ENCODE peak calls at places on chromosomes 2 and 18, in four cellular contexts. One of them, this sample, is unnamed.
A peak's percentile ranks its signal among the peaks of the same experiment; 100 is the strongest.

GRCh38 chr2:157787364-157787938 is 88.7 kb downstream of the ACVR1 start:
- DNase-seq in GM06990: no peak
- DNase-seq in body of pancreas: no peak
- DNase-seq in IMR-90: no peak
- DNase-seq in this sample: no peak

GRCh38 chr2:160411167-160411566 is 82.4 kb downstream of the RBMS1 start:
- DNase-seq in GM06990: no peak
- DNase-seq in body of pancreas: no peak
- DNase-seq in IMR-90: no peak
- DNase-seq in this sample: no peak

GRCh38 chr18:28109781-28110460 is 67.0 kb downstream of the CDH2 start:
- DNase-seq in GM06990: no peak
- DNase-seq in body of pancreas: no peak
- DNase-seq in IMR-90: no peak
- DNase-seq in this sample: no peak

GRCh38 chr2:27496357-27497287 is at the start of gene GCKR:
- DNase-seq in GM06990: no peak
- DNase-seq in body of pancreas: peak; percentile 50
- DNase-seq in IMR-90: peak; percentile 52
- DNase-seq in this sample: no peak

GRCh38 chr2:95347681-95348608 is 50.8 kb downstream of the KCNIP3 start:
- DNase-seq in GM06990: no peak
- DNase-seq in body of pancreas: no peak
- DNase-seq in IMR-90: no peak
- DNase-seq in this sample: no peak

GRCh38 chr2:240392084-240392947 is 43.1 kb upstream of the GPC1 start:
- DNase-seq in GM06990: no peak
- DNase-seq in body of pancreas: no peak
- DNase-seq in IMR-90: no peak
- DNase-seq in this sample: peak; percentile 7

GRCh38 chr2:128502638-128503246 is 184.1 kb upstream of the HS6ST1 start:
- DNase-seq in GM06990: no peak
- DNase-seq in body of pancreas: no peak
- DNase-seq in IMR-90: no peak
- DNase-seq in this sample: no peak

GRCh38 chr2:12352891-12353290 is 363.8 kb upstream of the TRIB2 start:
- DNase-seq in GM06990: no peak
- DNase-seq in body of pancreas: peak; percentile 35
- DNase-seq in IMR-90: peak; percentile 6
- DNase-seq in this sample: no peak

GRCh38 chr18:41666251-41666650 is 288.8 kb upstream of the PIK3C3 start:
- DNase-seq in GM06990: no peak
- DNase-seq in body of pancreas: no peak
- DNase-seq in IMR-90: no peak
- DNase-seq in this sample: no peak

GRCh38 chr2:142165790-142166189 is 35.0 kb upstream of the LRP1B start:
- DNase-seq in GM06990: no peak
- DNase-seq in body of pancreas: no peak
- DNase-seq in IMR-90: peak; percentile 65
- DNase-seq in this sample: peak; percentile 66

GRCh38 chr2:151760139-151760650 is 25.9 kb upstream of the NEB start:
- DNase-seq in GM06990: no peak
- DNase-seq in body of pancreas: no peak
- DNase-seq in IMR-90: no peak
- DNase-seq in this sample: no peak

GRCh38 chr2:197891897-197892442 is 87.6 kb downstream of the PLCL1 start:
- DNase-seq in GM06990: no peak
- DNase-seq in body of pancreas: no peak
- DNase-seq in IMR-90: no peak
- DNase-seq in this sample: no peak

GRCh38 chr2:104432972-104433371 is 420.9 kb upstream of the POU3F3 start:
- DNase-seq in GM06990: no peak
- DNase-seq in body of pancreas: no peak
- DNase-seq in IMR-90: no peak
- DNase-seq in this sample: no peak

GRCh38 chr2:174606336-174606735 is 8.7 kb upstream of the WIPF1 start:
- DNase-seq in GM06990: no peak
- DNase-seq in body of pancreas: no peak
- DNase-seq in IMR-90: peak; percentile 93
- DNase-seq in this sample: peak; percentile 65

GRCh38 chr2:144381716-144382115 is 138.2 kb downstream of the ZEB2 start:
- DNase-seq in GM06990: no peak
- DNase-seq in body of pancreas: no peak
- DNase-seq in IMR-90: no peak
- DNase-seq in this sample: no peak

GRCh38 chr2:237498341-237498740 is 11.3 kb downstream of the MLPH start:
- DNase-seq in GM06990: no peak
- DNase-seq in body of pancreas: no peak
- DNase-seq in IMR-90: no peak
- DNase-seq in this sample: no peak

GRCh38 chr2:144454466-144455287 is 65.2 kb downstream of the ZEB2 start:
- DNase-seq in GM06990: no peak
- DNase-seq in body of pancreas: no peak
- DNase-seq in IMR-90: peak; percentile 29
- DNase-seq in this sample: no peak

GRCh38 chr2:180604077-180604476 is 376.3 kb upstream of the UBE2E3 start:
- DNase-seq in GM06990: peak; percentile 12
- DNase-seq in body of pancreas: no peak
- DNase-seq in IMR-90: peak; percentile 15
- DNase-seq in this sample: no peak
- TF ChIP-seq CTCF in GM06990: peak; percentile 42
- TF ChIP-seq CTCF in body of pancreas: no peak
- TF ChIP-seq CTCF in IMR-90: peak; percentile 25
- TF ChIP-seq CTCF in this sample: no peak

GRCh38 chr18:74314759-74315463 is 728 bp upstream of the C18orf63 start:
- DNase-seq in GM06990: no peak
- DNase-seq in body of pancreas: no peak
- DNase-seq in IMR-90: no peak
- DNase-seq in this sample: no peak

GRCh38 chr18:74315464-74316256 is at the start of gene C18orf63:
- DNase-seq in GM06990: no peak
- DNase-seq in body of pancreas: no peak
- DNase-seq in IMR-90: no peak
- DNase-seq in this sample: no peak

GRCh38 chr18:74311000-74311399 is 4.6 kb upstream of the C18orf63 start:
- DNase-seq in GM06990: no peak
- DNase-seq in body of pancreas: no peak
- DNase-seq in IMR-90: no peak
- DNase-seq in this sample: no peak

GRCh38 chr18:74310411-74310810 is 5.2 kb upstream of the C18orf63 start:
- DNase-seq in GM06990: no peak
- DNase-seq in body of pancreas: no peak
- DNase-seq in IMR-90: peak; percentile 60
- DNase-seq in this sample: no peak
- TF ChIP-seq CTCF in GM06990: peak; percentile 37
- TF ChIP-seq CTCF in body of pancreas: no peak
- TF ChIP-seq CTCF in IMR-90: peak; percentile 47
- TF ChIP-seq CTCF in this sample: peak; percentile 49

GRCh38 chr18:50044402-50044801 is 150.5 kb downstream of the MYO5B start:
- DNase-seq in GM06990: no peak
- DNase-seq in body of pancreas: no peak
- DNase-seq in IMR-90: no peak
- DNase-seq in this sample: no peak
- TF ChIP-seq CTCF in GM06990: no peak
- TF ChIP-seq CTCF in body of pancreas: no peak
- TF ChIP-seq CTCF in IMR-90: no peak
- TF ChIP-seq CTCF in this sample: no peak

GRCh38 chr18:48295586-48296311 is 113.4 kb downstream of the ZBTB7C start:
- DNase-seq in GM06990: no peak
- DNase-seq in body of pancreas: no peak
- DNase-seq in IMR-90: no peak
- DNase-seq in this sample: no peak
- TF ChIP-seq CTCF in GM06990: peak; percentile 26
- TF ChIP-seq CTCF in body of pancreas: no peak
- TF ChIP-seq CTCF in IMR-90: no peak
- TF ChIP-seq CTCF in this sample: peak; percentile 44

GRCh38 chr2:233919938-233920337 is 2.8 kb downstream of the TRPM8 start:
- DNase-seq in GM06990: no peak
- DNase-seq in body of pancreas: no peak
- DNase-seq in IMR-90: peak; percentile 61
- DNase-seq in this sample: no peak

GRCh38 chr2:233917146-233917545 is at the start of gene TRPM8:
- DNase-seq in GM06990: no peak
- DNase-seq in body of pancreas: no peak
- DNase-seq in IMR-90: no peak
- DNase-seq in this sample: no peak

GRCh38 chr2:233919319-233919718 is 2.1 kb downstream of the TRPM8 start:
- DNase-seq in GM06990: no peak
- DNase-seq in body of pancreas: no peak
- DNase-seq in IMR-90: no peak
- DNase-seq in this sample: no peak

GRCh38 chr2:233912799-233913423 is 4.3 kb upstream of the TRPM8 start:
- DNase-seq in GM06990: no peak
- DNase-seq in body of pancreas: no peak
- DNase-seq in IMR-90: peak; percentile 37
- DNase-seq in this sample: no peak

GRCh38 chr2:233915133-233915532 is 2.0 kb upstream of the TRPM8 start:
- DNase-seq in GM06990: no peak
- DNase-seq in body of pancreas: no peak
- DNase-seq in IMR-90: peak; percentile 3
- DNase-seq in this sample: no peak
- TF ChIP-seq CTCF in GM06990: peak; percentile 33
- TF ChIP-seq CTCF in body of pancreas: no peak
- TF ChIP-seq CTCF in IMR-90: peak; percentile 8
- TF ChIP-seq CTCF in this sample: peak; percentile 52

GRCh38 chr18:48797841-48798255 is 152.9 kb downstream of the SMAD7 start:
- DNase-seq in GM06990: no peak
- DNase-seq in body of pancreas: peak; percentile 6
- DNase-seq in IMR-90: no peak
- DNase-seq in this sample: peak; percentile 28
- TF ChIP-seq CTCF in GM06990: no peak
- TF ChIP-seq CTCF in body of pancreas: no peak
- TF ChIP-seq CTCF in IMR-90: no peak
- TF ChIP-seq CTCF in this sample: no peak